ENCODE peak calls at places on chromosomes 7 and 10, in six cellular contexts. U is neuronal stem cell, D is H9, J is IMR-90, V is trophoblast cell, A is H1. Y is an unnamed sample.

GRCh38 chr7:139271718-139272619 is 40.9 kb downstream of the UBN2 start:
- DNase-seq in J (no peak), V (no peak), U (no peak), A (no peak), D (no peak), Y (no peak)

GRCh38 chr10:96124230-96125141 is 5.6 kb upstream of the ZNF518A start:
- DNase-seq in U (peak), J (peak), A (peak), V (peak), D (peak), Y (peak)

GRCh38 chr7:124856299-124856888 is 73.2 kb downstream of the POT1 start:
- DNase-seq in J (peak), U (peak), V (peak), D (no peak), A (no peak), Y (peak)

GRCh38 chr7:133310232-133310852 is 57.5 kb downstream of the EXOC4 start:
- DNase-seq in D (no peak), J (peak), A (no peak), V (no peak), U (no peak), Y (peak)

GRCh38 chr7:70068531-70068930 is 470.3 kb downstream of the AUTS2 start:
- DNase-seq in U (no peak), A (no peak), V (no peak), D (no peak), J (no peak), Y (no peak)

GRCh38 chr10:77201135-77202111 is 436.2 kb downstream of the KCNMA1 start:
- DNase-seq in D (no peak), J (peak), U (no peak), A (no peak), V (peak), Y (no peak)

GRCh38 chr10:75024971-75025523 is 86.4 kb upstream of the SAMD8 start:
- DNase-seq in A (no peak), V (no peak), D (no peak), U (no peak), J (no peak), Y (no peak)

GRCh38 chr7:30896783-30897617 is 14.7 kb upstream of the AQP1 start:
- DNase-seq in U (no peak), D (no peak), J (no peak), V (peak), A (no peak), Y (no peak)

GRCh38 chr10:30456262-30456661 is 22.3 kb downstream of the MAP3K8 start:
- DNase-seq in J (no peak), U (no peak), D (no peak), V (no peak), A (no peak), Y (no peak)

GRCh38 chr7:7673240-7673550 is 32.6 kb downstream of the UMAD1 start:
- DNase-seq in V (no peak), J (no peak), D (no peak), A (no peak), U (no peak), Y (no peak)

GRCh38 chr10:80513106-80513505 is 24.6 kb upstream of the SH2D4B start:
- DNase-seq in V (no peak), A (no peak), U (no peak), D (no peak), J (no peak), Y (no peak)

GRCh38 chr10:34260904-34261303 is 554.2 kb downstream of the PARD3 start:
- DNase-seq in V (no peak), D (no peak), U (no peak), A (no peak), J (no peak), Y (no peak)

GRCh38 chr10:117994771-117995170 is 52.0 kb downstream of the RAB11FIP2 start:
- DNase-seq in A (no peak), D (no peak), V (no peak), U (no peak), J (no peak), Y (no peak)

GRCh38 chr10:117993166-117993565 is 53.6 kb downstream of the RAB11FIP2 start:
- DNase-seq in V (no peak), J (no peak), A (no peak), U (no peak), D (no peak), Y (no peak)

GRCh38 chr10:117987242-117987909 is 59.4 kb downstream of the RAB11FIP2 start:
- DNase-seq in U (no peak), D (no peak), V (no peak), A (no peak), J (peak), Y (no peak)

GRCh38 chr10:117989962-117990361 is 56.8 kb downstream of the RAB11FIP2 start:
- DNase-seq in D (no peak), U (no peak), A (no peak), J (no peak), V (peak), Y (no peak)

GRCh38 chr10:117991701-117992100 is 55.0 kb downstream of the RAB11FIP2 start:
- DNase-seq in D (no peak), J (no peak), U (no peak), V (peak), A (no peak), Y (no peak)
- H4K91ac ChIP-seq in D (no peak), J (no peak), U (no peak), V (no peak), A (no peak), Y (no peak)

GRCh38 chr10:69855346-69856163 is 53.8 kb downstream of the COL13A1 start:
- DNase-seq in J (no peak), A (no peak), U (no peak), D (no peak), V (no peak), Y (no peak)

GRCh38 chr10:69854685-69855345 is 53.1 kb downstream of the COL13A1 start:
- DNase-seq in J (no peak), A (no peak), V (no peak), U (no peak), D (no peak), Y (no peak)

GRCh38 chr10:69860290-69860689 is 58.6 kb downstream of the COL13A1 start:
- DNase-seq in U (no peak), D (no peak), A (no peak), V (no peak), J (no peak), Y (no peak)

GRCh38 chr10:69858201-69858600 is 56.5 kb downstream of the COL13A1 start:
- DNase-seq in V (no peak), U (no peak), A (no peak), D (no peak), J (no peak), Y (no peak)

DNA sequence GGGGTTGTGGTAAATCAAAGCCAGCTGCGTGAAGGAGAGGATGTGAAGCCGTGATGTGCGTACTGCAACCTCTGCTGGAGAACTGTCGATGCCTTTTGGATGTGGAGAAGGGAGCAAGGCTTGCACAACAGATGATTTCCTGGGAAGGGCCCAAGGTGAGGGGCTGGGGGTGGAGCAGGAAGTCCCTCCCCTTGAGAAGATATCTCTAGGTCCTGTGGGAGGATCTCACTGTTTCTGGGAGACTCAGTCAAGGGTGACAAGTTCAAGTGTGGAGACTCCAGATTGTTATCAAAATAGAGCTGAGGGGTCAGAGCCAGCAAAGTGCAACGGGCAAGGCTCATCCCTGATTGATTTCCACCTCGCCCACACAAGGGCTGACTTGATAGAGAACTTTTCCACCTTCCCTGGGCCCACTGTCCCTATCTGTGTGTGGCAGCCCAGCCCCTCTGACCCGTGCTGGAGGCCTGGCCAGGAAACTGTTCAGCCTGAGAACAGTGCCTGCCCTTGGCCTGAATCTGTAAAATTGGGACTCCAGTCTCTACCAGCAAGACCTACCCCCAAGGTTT is 55.0 kb downstream of the COL13A1 start:
- DNase-seq in D (no peak), A (no peak), J (no peak), V (no peak), U (no peak), Y (no peak)
- H2AK5ac ChIP-seq in D (no peak), A (peak), J (no peak), V (no peak), U (no peak), Y (no peak)

GRCh38 chr10:69045441-69046300 is 42.2 kb upstream of the SRGN start:
- DNase-seq in A (no peak), V (peak), D (no peak), J (peak), U (no peak), Y (peak)

GRCh38 chr10:69047111-69047837 is 40.6 kb upstream of the SRGN start:
- DNase-seq in D (no peak), J (no peak), A (no peak), U (no peak), V (no peak), Y (no peak)

GRCh38 chr10:69042417-69042816 is 45.5 kb upstream of the SRGN start:
- DNase-seq in V (no peak), D (no peak), A (no peak), J (no peak), U (no peak), Y (no peak)

GRCh38 chr10:69042838-69043237 is 45.1 kb upstream of the SRGN start:
- DNase-seq in D (no peak), U (no peak), V (no peak), A (no peak), J (no peak), Y (no peak)

DNA sequence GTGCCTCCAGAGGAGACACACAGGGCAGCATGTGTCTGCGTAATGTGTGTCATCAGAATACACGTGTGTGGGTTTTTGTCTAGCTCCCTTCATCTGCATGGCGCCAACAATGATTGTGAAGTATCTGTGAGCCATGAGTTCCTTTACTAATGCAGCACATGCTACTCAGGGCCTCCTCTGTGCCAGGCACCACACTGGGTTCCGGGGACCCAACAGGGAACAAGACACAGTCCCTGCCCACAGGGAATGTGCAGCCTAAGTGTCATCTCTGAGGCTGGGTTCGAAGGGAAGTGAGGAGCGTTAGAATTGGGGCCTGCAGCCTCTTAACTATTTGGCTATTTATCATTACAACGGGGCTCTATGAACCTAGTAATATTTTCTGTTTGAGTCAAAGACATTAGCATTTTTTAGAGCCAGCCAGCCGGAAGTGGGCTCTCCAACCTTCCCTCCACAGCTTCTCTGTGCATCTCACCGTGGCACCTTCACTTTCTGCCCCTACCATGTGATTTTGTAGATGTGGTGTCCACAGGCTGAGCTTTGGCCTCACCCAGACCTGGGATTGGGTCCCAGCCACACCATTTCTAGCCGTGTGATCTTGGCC is 43.9 kb upstream of the SRGN start:
- DNase-seq in J (no peak), V (no peak), U (no peak), D (no peak), A (no peak), Y (no peak)
- H3K14ac ChIP-seq in J (peak), V (no peak), U (peak), D (no peak), A (no peak), Y (no peak)

DNA sequence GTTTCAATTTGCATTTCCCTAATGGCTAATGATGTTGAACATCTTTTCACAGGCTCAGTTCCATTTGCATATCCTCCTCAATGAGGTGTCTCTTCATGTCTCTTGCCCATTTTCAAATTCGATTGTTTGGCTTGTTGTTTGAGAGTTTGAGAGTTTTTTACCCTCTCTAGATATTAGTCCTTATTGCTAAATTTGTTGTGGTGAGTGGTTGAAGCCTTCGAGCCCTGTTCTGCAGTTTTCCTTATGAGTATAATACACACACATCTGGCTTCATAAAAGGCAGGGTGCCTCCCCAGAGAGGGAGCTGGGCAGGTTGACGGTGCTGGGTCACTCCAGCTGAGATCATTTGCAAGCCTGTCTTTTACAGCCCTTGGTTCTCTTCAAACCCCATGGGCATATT is 65.1 kb downstream of the RGS10 start:
- DNase-seq in A (no peak), J (no peak), D (no peak), V (no peak), U (no peak), Y (no peak)
- H4K91ac ChIP-seq in A (no peak), J (no peak), D (no peak), V (no peak), U (no peak), Y (no peak)

GRCh38 chr10:76082232-76082631 is 650.8 kb downstream of the LRMDA start:
- DNase-seq in A (no peak), V (no peak), J (no peak), U (no peak), D (no peak), Y (no peak)
- H2AK5ac ChIP-seq in A (no peak), V (no peak), J (no peak), U (no peak), D (no peak), Y (peak)

GRCh38 chr10:133231244-133231945 is 1.4 kb downstream of the UTF1 start:
- DNase-seq in U (no peak), V (no peak), J (no peak), A (no peak), D (no peak), Y (no peak)

GRCh38 chr10:133230023-133230319 is at the start of gene UTF1:
- DNase-seq in A (no peak), D (no peak), J (no peak), V (no peak), U (no peak), Y (no peak)

GRCh38 chr10:133229265-133230022 is 573 bp upstream of the UTF1 start:
- DNase-seq in J (no peak), U (no peak), A (no peak), D (peak), V (no peak), Y (no peak)

GRCh38 chr10:133231946-133232574 is 2.0 kb downstream of the UTF1 start:
- DNase-seq in D (peak), A (peak), J (no peak), V (no peak), U (no peak), Y (no peak)

GRCh38 chr10:133230387-133231195 is 574 bp downstream of the UTF1 start:
- DNase-seq in D (peak), V (no peak), U (no peak), A (no peak), J (no peak), Y (no peak)
- H3K14ac ChIP-seq in D (no peak), V (no peak), U (peak), A (no peak), J (no peak), Y (no peak)

GRCh38 chr7:109901916-109902315 is 1189.0 kb upstream of the LRRN3 start:
- DNase-seq in J (peak), V (no peak), D (no peak), U (no peak), A (no peak), Y (no peak)
- H4K91ac ChIP-seq in J (no peak), V (no peak), D (no peak), U (no peak), A (no peak), Y (no peak)

GRCh38 chr10:97713351-97713827 is at the start of gene MARVELD1:
- DNase-seq in U (peak), J (peak), D (peak), V (peak), A (no peak), Y (peak)
- H2AK5ac ChIP-seq in U (peak), J (peak), D (no peak), V (peak), A (peak), Y (peak)

DNA sequence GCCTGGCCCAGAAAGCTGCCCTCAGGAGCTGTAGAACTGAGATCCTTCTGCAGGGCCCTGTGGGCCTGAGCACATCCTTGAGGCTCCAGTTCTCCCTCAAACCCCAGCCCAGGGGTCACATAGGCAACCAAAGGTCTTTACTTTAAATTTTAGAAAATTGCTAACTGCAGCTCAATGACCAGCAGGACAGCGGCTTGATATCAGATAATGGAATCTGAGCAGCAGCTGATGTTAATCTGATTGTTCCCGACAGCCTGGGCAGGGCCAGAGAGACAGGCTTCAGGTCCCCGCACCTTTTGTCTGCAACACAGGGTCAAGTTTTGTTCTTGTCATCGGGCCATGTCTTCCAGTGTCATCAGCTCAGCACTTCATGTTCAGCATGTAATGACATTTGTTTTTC is 91.1 kb downstream of the PAXIP1 start:
- DNase-seq in V (no peak), U (no peak), J (no peak), D (no peak), A (no peak), Y (no peak)
- H3K14ac ChIP-seq in V (no peak), U (no peak), J (no peak), D (no peak), A (no peak), Y (no peak)

GRCh38 chr10:78288716-78289115 is 255.1 kb downstream of the RPS24 start:
- DNase-seq in A (no peak), D (no peak), J (no peak), U (no peak), V (no peak), Y (no peak)

GRCh38 chr10:78290131-78290750 is 256.6 kb downstream of the RPS24 start:
- DNase-seq in A (no peak), U (no peak), J (peak), D (peak), V (no peak), Y (no peak)

GRCh38 chr10:78292987-78293865 is 259.6 kb downstream of the RPS24 start:
- DNase-seq in V (no peak), D (peak), J (peak), U (peak), A (no peak), Y (no peak)

GRCh38 chr10:78292250-78292986 is 258.8 kb downstream of the RPS24 start:
- DNase-seq in D (no peak), U (no peak), V (no peak), A (no peak), J (no peak), Y (no peak)

GRCh38 chr10:78291733-78292132 is 258.1 kb downstream of the RPS24 start:
- DNase-seq in A (no peak), D (no peak), U (no peak), V (no peak), J (no peak), Y (no peak)
- H4K91ac ChIP-seq in A (no peak), D (no peak), U (no peak), V (no peak), J (no peak), Y (no peak)

Y was measured in mesenchymal stem cell.